ENCODE peak calls at places on chromosomes 3 and 15, in five cellular contexts. D, G, H, B and W are unnamed samples.

GRCh38 chr3:6222069-6222468 is 638.8 kb upstream of the GRM7 start:
- DNase-seq in B (no peak), D (no peak), H (no peak), G (no peak), W (no peak)

GRCh38 chr3:82618594-82618993 is 857.1 kb upstream of the GBE1 start:
- DNase-seq in G (no peak), D (no peak), H (no peak), B (no peak), W (no peak)

GRCh38 chr15:59703979-59704796 is 15.1 kb upstream of the BNIP2 start:
- DNase-seq in B (no peak), H (no peak), G (no peak), D (no peak), W (no peak)

GRCh38 chr3:33940149-33940548 is 141.7 kb downstream of the PDCD6IP start:
- DNase-seq in D (no peak), H (no peak), G (no peak), B (no peak), W (no peak)

GRCh38 chr3:76310661-76311060 is 525.3 kb upstream of the ZNF717 start:
- DNase-seq in B (no peak), H (no peak), D (no peak), G (no peak), W (no peak)

GRCh38 chr3:29889230-29889629 is 608.4 kb downstream of the RBMS3 start:
- DNase-seq in D (no peak), G (no peak), B (no peak), H (no peak), W (no peak)

GRCh38 chr15:94230886-94231727 is at the start of gene MCTP2:
- DNase-seq in B (no peak), D (no peak), G (peak; percentile 62), H (peak; percentile 47), W (no peak)

GRCh38 chr15:63334821-63335220 is 46.8 kb downstream of the CA12 start:
- DNase-seq in H (no peak), B (no peak), G (no peak), D (no peak), W (no peak)

GRCh38 chr3:64354221-64354620 is 129.0 kb upstream of the PRICKLE2 start:
- DNase-seq in H (no peak), G (no peak), D (no peak), B (no peak), W (no peak)

GRCh38 chr3:197406266-197406665 is 107.9 kb upstream of the DLG1 start:
- DNase-seq in D (peak; percentile 50), H (no peak), B (no peak), G (no peak), W (no peak)

GRCh38 chr3:113953677-113954076 is 5.9 kb downstream of the ZDHHC23 start:
- DNase-seq in D (no peak), H (no peak), G (no peak), B (no peak), W (no peak)

GRCh38 chr3:113952921-113953320 is 5.1 kb downstream of the ZDHHC23 start:
- DNase-seq in D (no peak), H (no peak), G (no peak), B (no peak), W (no peak)

GRCh38 chr3:113946831-113947230 is 982 bp upstream of the ZDHHC23 start:
- DNase-seq in H (no peak), G (no peak), B (no peak), D (no peak), W (no peak)

GRCh38 chr3:113947372-113948014 is at the start of gene ZDHHC23:
- DNase-seq in H (peak; percentile 30), G (peak; percentile 49), B (peak; percentile 88), D (no peak), W (no peak)

DNA sequence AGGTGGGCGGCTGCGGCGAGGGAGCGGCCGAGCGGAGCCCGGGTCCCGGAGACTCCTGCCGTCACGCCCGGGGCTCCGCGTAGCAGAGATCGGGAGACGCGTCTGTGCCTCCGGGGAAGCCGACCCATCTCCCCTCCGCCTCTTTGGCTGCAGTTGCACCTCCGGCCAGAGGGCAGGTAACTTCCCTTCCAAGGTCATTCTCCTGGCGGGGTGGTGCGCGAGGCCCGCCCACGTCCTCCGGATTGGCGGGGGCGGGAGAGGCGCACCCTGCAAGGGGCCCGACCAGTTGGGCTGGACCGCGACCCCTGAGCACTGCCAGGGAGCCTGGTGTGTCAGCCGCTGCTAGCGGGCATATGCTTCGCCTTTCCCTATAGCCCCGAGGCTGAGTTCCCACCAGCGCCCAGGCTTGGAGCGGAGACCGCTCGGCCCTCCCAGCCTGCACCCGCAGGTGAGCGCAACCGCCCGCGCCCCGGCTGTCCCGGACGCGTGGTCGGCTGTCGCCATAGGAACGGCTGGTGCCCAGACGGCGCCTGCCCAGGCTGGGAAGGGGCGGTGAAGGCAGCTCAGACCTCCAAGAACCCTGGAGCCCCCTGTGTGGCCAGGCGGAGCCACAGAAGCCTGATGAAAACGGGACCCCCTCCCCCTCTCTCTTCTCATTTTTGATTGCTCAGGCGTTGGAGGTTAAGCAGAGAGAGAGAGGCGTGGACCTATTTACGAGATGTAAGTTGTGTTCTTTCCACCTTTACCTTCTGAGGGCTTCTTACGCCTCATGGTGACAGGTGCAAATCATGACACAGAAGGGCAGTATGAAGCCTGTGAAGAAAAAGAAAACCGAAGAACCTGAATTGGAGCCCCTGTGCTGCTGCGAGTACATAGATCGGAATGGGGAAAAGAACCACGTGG is 453 bp downstream of the ZDHHC23 start:
- DNase-seq in D (no peak), B (peak; percentile 61), G (peak; percentile 16), H (peak; percentile 47), W (no peak)
- H3K27ac ChIP-seq in D (peak overlapping the region; percentile 24), B (peak overlapping the region; percentile 57), G (no peak overlapping the region), H (no peak overlapping the region), W (no peak overlapping the region)

DNA sequence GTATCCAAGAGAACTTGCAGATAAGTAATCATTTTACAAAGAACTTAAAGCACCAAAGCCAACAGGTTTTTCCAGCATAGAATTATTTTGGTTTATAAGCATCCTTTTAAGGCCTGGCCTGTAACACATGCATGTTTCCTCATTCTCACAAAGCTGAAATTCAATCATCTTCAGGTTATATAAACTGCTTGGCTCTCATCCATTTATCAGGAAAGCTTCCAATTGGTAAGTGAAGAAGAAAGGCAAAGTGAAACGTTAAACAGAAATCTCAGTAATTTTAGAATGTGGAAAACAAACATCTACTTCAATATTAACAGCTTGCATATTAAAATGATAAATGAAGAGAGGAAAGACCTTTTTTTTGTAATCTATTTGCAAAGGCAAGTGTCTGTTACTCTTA is 1.6 kb downstream of the SERP1 start:
- DNase-seq in G (no peak), B (no peak), H (no peak), D (no peak), W (no peak)
- H3K27ac ChIP-seq in G (no peak overlapping the region), B (no peak overlapping the region), H (no peak overlapping the region), D (peak overlapping the region; percentile 95), W (no peak overlapping the region)

GRCh38 chr3:46497556-46498265 is at the start of gene RTP3:
- DNase-seq in B (no peak), H (no peak), G (no peak), D (no peak), W (no peak)

GRCh38 chr3:46496745-46497555 is 826 bp upstream of the RTP3 start:
- DNase-seq in H (no peak), B (peak; percentile 58), G (peak; percentile 47), D (no peak), W (no peak)

GRCh38 chr3:46500631-46501377 is 3.0 kb downstream of the RTP3 start:
- DNase-seq in D (no peak), G (no peak), H (no peak), B (no peak), W (no peak)

GRCh38 chr3:46501702-46502101 is 3.9 kb downstream of the RTP3 start:
- DNase-seq in H (no peak), B (no peak), D (no peak), G (no peak), W (no peak)

GRCh38 chr3:46498916-46499519 is 1.2 kb downstream of the RTP3 start:
- DNase-seq in D (no peak), H (no peak), B (no peak), G (no peak), W (no peak)
- H3K27ac ChIP-seq in D (no peak overlapping the region), H (no peak overlapping the region), B (no peak overlapping the region), G (no peak overlapping the region), W (no peak overlapping the region)

DNA sequence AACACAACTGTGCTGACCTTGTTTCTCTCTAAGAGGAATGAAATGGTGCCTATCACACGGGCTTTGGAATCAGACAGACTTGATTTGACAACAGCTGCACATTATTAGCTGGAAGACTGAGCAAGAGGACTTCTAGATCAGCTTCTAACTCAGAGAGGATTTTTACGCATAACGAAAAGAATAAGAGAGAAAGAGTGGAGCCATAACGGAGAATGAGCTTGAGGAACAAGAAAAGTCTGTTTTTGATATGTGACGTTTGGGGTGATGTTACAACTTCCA is 16.0 kb downstream of the HEG1 start:
- DNase-seq in G (no peak), B (no peak), H (no peak), D (no peak), W (no peak)
- H3K27ac ChIP-seq in G (no peak overlapping the region), B (peak overlapping the region; percentile 24), H (peak overlapping the region; percentile 60), D (peak overlapping the region; percentile 85), W (peak overlapping the region; percentile 80)

DNA sequence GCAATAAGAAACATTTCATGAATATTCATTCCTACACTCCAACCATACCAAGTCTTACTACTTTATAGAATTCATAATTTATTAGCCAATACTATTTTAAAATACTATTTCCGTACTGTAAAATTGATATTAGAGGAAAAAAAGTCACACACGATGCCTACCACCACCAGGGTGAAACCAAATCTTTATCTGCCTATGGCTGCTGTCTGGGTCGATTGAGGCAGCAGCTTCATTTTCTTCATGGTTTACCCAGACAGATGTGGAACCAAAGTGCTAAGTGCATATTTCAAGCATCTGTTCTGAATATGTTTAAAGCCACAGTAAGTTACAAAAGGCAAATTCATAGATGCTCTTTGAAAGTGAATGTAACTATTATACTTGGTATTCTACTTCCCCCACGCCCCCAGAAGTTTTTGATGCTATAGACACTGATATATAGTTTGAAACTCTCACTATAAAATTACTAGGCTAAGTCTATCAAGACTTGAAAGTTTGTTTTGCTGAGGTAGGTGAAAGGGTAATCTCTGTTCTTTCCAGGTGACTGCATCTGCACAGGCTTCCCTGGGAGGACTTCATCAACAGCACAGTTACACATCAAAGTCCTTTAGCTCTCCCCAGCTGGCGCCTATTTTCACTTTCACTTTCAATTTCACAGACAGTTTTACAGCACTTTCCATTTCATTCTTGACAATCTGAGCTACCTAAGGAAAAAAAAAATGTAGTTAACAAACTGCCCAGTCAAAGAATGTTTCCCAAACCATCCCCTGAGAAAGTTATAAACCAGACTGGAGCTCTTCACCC is 113.9 kb downstream of the POLQ start:
- DNase-seq in B (no peak), H (no peak), D (no peak), G (peak; percentile 25), W (no peak)
- H3K27ac ChIP-seq in B (no peak overlapping the region), H (no peak overlapping the region), D (no peak overlapping the region), G (no peak overlapping the region), W (no peak overlapping the region)

DNA sequence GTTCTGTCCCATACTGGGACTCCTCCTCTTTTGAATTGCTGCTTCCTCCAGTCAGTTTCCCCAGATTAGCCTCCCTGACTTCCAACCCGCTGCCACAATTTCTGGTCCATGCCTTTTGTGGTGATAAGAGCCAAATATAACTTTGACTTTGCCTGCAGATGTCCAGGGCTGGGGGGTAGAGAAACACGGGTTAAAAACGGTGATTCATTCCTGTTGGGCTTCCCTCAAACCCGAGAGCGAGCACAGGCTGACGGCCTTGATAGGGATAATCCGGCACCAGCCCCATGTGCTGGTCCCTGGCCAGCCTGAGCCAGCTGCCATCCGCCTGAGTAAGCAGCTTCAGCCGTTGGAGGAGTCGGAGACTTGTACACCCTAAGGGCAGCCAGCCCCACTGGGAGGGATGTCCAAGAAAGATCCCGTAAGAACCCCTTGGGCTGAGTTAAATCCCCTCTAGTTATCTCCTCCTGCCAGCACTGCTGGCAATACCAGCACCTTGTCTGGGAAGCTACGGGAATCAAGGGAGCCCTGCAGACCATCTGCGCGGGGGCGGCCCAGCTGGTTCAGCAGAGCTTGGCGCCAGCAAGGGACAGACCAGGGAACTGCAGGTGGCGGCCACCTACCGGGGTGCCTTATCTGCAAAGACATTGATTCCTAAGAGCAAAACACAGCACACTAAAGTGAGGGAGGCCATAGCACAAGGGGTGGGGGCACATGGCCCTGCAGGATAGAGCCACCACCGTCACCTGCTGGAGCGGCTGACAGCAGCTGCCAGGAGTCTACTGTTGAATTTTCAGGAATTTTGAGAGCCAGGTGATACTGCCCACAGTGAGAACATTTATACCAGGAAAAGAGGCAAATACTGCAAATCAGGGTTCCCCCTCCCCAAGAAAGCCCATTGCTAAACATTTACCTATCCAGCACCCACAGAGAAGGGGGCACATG is 18.1 kb downstream of the CSPG4 start:
- DNase-seq in G (no peak), H (no peak), B (peak; percentile 96), D (peak; percentile 57), W (peak; percentile 49)
- H3K27ac ChIP-seq in G (no peak overlapping the region), H (no peak overlapping the region), B (peak overlapping the region; percentile 98), D (peak overlapping the region; percentile 85), W (no peak overlapping the region)